ENCODE peak calls at places on chromosomes 13 and 19, in seven cellular contexts. L is neural progenitor cell, U is mesendoderm, T is Karpas-422, V is IMR-90, Q is mammary epithelial cell, Y is A549. I is an unnamed sample.

GRCh38 chr19:15869109-15869555 is 28.7 kb downstream of the CYP4F2 start:
- DNase-seq in L (no peak), U (peak; percentile 75), T (peak; percentile 44), V (no peak), Q (peak; percentile 75), Y (peak; percentile 72), I (peak; percentile 4)

GRCh38 chr19:15869873-15870272 is 28.0 kb downstream of the CYP4F2 start:
- DNase-seq in L (no peak), U (no peak), T (no peak), V (no peak), Q (no peak), Y (no peak), I (no peak)

GRCh38 chr19:45164577-45165335 is 4.0 kb upstream of the NKPD1 start:
- DNase-seq in L (peak; percentile 33), U (peak; percentile 87), T (peak; percentile 50), V (peak; percentile 46), Q (peak; percentile 90), Y (no peak), I (no peak)

GRCh38 chr13:23372264-23372905 is 61.1 kb downstream of the SACS start:
- DNase-seq in L (no peak), U (no peak), T (no peak), V (peak; percentile 87), Q (no peak), Y (no peak), I (no peak)

GRCh38 chr13:44068737-44069136 is 189.0 kb downstream of the LACC1 start:
- DNase-seq in L (no peak), U (peak; percentile 72), T (no peak), V (peak; percentile 86), Q (peak; percentile 73), Y (no peak), I (no peak)

GRCh38 chr13:110869231-110869804 is 45.6 kb downstream of the ANKRD10 start:
- DNase-seq in L (no peak), U (no peak), T (no peak), V (no peak), Q (no peak), Y (no peak), I (no peak)

GRCh38 chr13:27953671-27954405 is 15.3 kb downstream of the CDX2 start:
- DNase-seq in L (peak; percentile 95), U (peak; percentile 91), T (peak; percentile 90), V (peak; percentile 55), Q (peak; percentile 69), Y (peak; percentile 57), I (peak; percentile 89)

GRCh38 chr13:113608246-113608635 is 23.7 kb downstream of the TFDP1 start:
- DNase-seq in L (no peak), U (no peak), T (no peak), V (no peak), Q (no peak), Y (no peak), I (no peak)

GRCh38 chr19:55439052-55439451 is 4.0 kb downstream of the SHISA7 start:
- DNase-seq in L (no peak), U (no peak), T (no peak), V (no peak), Q (no peak), Y (no peak), I (no peak)

GRCh38 chr13:105207586-105208293 is 1327.7 kb downstream of the EFNB2 start:
- DNase-seq in L (no peak), U (no peak), T (no peak), V (peak; percentile 13), Q (no peak), Y (no peak), I (no peak)

GRCh38 chr13:95098916-95099315 is 202.3 kb downstream of the ABCC4 start:
- DNase-seq in L (no peak), U (no peak), T (no peak), V (no peak), Q (no peak), Y (no peak), I (no peak)

GRCh38 chr13:90047600-90047999 is 1299.9 kb upstream of the MIR17HG start:
- DNase-seq in L (no peak), U (no peak), T (no peak), V (no peak), Q (no peak), Y (no peak), I (no peak)

GRCh38 chr13:107043016-107043957 is 475.4 kb upstream of the ARGLU1 start:
- DNase-seq in L (no peak), U (no peak), T (no peak), V (peak; percentile 34), Q (no peak), Y (no peak), I (no peak)

GRCh38 chr13:42894765-42895181 is 97.3 kb downstream of the EPSTI1 start:
- DNase-seq in L (no peak), U (no peak), T (no peak), V (peak; percentile 36), Q (peak; percentile 26), Y (no peak), I (no peak)

GRCh38 chr13:93398167-93398566 is 171.6 kb downstream of the GPC6 start:
- DNase-seq in L (no peak), U (no peak), T (no peak), V (peak; percentile 55), Q (no peak), Y (no peak), I (no peak)

GRCh38 chr19:46601318-46602224 is at the start of gene CALM3:
- DNase-seq in L (peak; percentile 39), U (no peak), T (peak; percentile 68), V (no peak), Q (no peak), Y (no peak), I (no peak)

GRCh38 chr13:37748913-37749312 is 120.7 kb downstream of the TRPC4 start:
- DNase-seq in L (no peak), U (no peak), T (no peak), V (no peak), Q (no peak), Y (no peak), I (no peak)

GRCh38 chr13:21849323-21849722 is 178.4 kb downstream of the FGF9 start:
- DNase-seq in L (peak; percentile 45), U (peak; percentile 74), T (peak; percentile 78), V (peak; percentile 43), Q (peak; percentile 11), Y (no peak), I (no peak)

GRCh38 chr13:94722596-94722995 is 10.3 kb upstream of the SOX21 start:
- DNase-seq in L (peak; percentile 46), U (no peak), T (no peak), V (no peak), Q (no peak), Y (no peak), I (no peak)

GRCh38 chr13:35838356-35838755 is 292.8 kb downstream of the DCLK1 start:
- DNase-seq in L (no peak), U (no peak), T (no peak), V (peak; percentile 85), Q (peak; percentile 21), Y (no peak), I (no peak)
- H3K27ac ChIP-seq in L (no peak overlapping the region), U (no peak overlapping the region), T (no peak overlapping the region), V (no peak overlapping the region), Q (no peak overlapping the region), Y (no peak overlapping the region), I (no peak overlapping the region)

DNA sequence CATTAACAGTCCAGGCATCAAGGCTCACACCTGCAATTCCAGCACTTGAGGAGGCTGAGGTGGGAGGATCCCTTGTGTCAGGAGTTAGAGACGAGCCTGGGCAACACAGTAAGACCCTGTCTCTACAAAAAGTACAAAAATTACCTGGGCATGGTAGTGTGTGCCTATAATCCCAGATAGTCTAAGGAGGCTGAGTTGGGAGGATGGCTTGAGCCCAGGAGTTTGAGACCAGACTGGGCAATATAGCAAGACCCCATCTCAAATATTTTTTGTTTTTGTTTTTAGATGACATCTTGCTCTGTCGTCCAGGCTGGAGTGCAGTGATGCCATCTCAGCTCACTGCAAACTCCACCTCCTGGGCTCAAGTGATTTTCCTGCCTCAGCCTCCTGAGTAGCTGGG is 40.1 kb upstream of the ONECUT3 start:
- DNase-seq in L (no peak), U (no peak), T (no peak), V (no peak), Q (no peak), Y (no peak), I (no peak)
- H3K4me2 ChIP-seq in L (no peak overlapping the region), U (no peak overlapping the region), T (no peak overlapping the region), V (no peak overlapping the region), Q (no peak overlapping the region), Y (no peak overlapping the region), I (no peak overlapping the region)

DNA sequence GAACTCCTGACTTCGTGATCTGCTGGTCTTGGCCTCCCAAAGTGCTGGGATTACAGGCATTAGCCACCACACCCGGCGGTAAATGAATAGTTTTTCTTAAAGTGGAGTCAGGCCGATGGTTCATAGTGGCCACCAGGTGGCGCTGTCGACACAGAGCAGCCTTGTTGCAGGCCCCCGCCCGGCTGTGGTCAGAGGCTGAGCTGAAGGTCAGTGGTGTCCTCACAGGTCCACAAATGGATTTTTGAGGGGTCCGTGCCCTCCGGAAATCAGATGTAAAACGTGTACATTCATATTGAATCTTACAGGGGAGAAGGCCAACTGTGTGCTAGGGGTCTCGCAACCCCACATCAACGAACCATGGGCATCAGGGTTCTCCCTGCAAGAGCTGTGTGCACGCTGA is 13.4 kb upstream of the WDR18 start:
- DNase-seq in L (no peak), U (peak; percentile 65), T (peak; percentile 60), V (no peak), Q (no peak), Y (no peak), I (no peak)
- H3K27ac ChIP-seq in L (no peak overlapping the region), U (no peak overlapping the region), T (no peak overlapping the region), V (no peak overlapping the region), Q (no peak overlapping the region), Y (no peak overlapping the region), I (no peak overlapping the region)

GRCh38 chr13:36432106-36432544 is at the start of gene CCNA1:
- DNase-seq in L (peak; percentile 92), U (peak; percentile 75), T (no peak), V (no peak), Q (peak; percentile 47), Y (no peak), I (peak; percentile 73)

GRCh38 chr13:36428083-36428482 is 4.2 kb upstream of the CCNA1 start:
- DNase-seq in L (no peak), U (no peak), T (no peak), V (no peak), Q (peak; percentile 91), Y (no peak), I (no peak)

GRCh38 chr13:36431204-36432105 is 840 bp upstream of the CCNA1 start:
- DNase-seq in L (peak; percentile 46), U (peak; percentile 15), T (no peak), V (no peak), Q (peak; percentile 33), Y (no peak), I (peak; percentile 37)

DNA sequence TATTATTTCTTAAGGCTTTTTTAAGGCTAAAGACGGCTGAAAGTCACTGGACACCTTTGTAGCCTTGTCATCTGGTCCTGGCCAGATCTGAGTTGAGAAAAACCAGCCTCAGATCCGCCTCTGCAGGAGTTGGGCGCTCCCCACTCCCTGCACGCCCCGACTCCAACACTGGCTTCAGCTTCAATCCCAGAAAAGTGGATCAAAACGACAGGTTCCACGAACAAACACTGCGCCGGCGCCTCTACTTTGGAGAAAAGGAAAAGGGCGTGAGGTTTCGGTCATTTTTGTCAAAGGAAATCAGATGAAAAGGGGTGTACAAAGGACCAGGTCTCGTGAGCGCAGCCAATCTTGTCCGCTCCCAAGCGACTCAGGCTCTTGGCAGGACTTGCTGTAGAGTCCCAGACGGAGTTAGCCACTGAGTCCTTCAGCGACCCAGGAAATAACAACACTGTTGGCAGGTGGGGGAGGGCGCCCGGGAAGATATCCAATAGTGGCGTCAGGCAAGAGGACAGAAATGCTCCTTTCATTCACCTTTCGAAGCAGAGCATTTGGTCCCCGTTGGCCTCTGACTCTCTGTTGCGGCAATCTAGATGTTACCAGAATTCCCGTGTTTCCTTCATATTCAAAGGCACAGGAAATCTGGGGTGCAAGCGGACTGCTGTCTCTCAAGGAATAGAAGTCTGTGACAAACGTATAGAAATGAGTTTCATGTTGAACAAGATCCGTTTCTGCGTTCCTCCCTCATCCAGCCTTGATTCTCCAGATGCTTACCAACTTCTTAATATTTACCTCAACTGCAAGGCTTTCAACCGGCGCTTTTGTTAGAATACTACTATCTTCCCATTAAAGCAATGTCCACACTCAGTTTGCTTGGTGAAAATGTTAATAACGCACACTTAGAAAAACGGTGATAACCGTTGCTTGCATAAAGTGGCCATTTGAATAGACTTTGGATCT is 1.8 kb upstream of the CCNA1 start:
- DNase-seq in L (peak; percentile 57), U (peak; percentile 59), T (no peak), V (no peak), Q (no peak), Y (no peak), I (no peak)
- H3K4me2 ChIP-seq in L (peak overlapping the region; percentile 99), U (peak overlapping the region; percentile 53), T (no peak overlapping the region), V (peak overlapping the region; percentile 16), Q (peak overlapping the region; percentile 99), Y (peak overlapping the region; percentile 12), I (peak overlapping the region; percentile 29)

I was measured in neuronal stem cell.